ENCODE peak calls at places on chromosomes 12 and 14, in eight cellular contexts. One of them, this sample, is unnamed.

GRCh38 chr12:46266382-46266791 is 2.5 kb downstream of the SLC38A1 start:
- DNase-seq in tibial artery: peak; percentile 31
- DNase-seq in A673: peak; percentile 47
- DNase-seq in brain microvascular endothelial cell: peak; percentile 31
- DNase-seq in lung: no peak
- DNase-seq in HCT116: no peak
- DNase-seq in tibial nerve: no peak
- DNase-seq in neuronal stem cell: no peak
- DNase-seq in this sample: no peak

GRCh38 chr14:99127651-99128167 is 144.3 kb downstream of the BCL11B start:
- DNase-seq in tibial artery: peak; percentile 34
- DNase-seq in A673: no peak
- DNase-seq in brain microvascular endothelial cell: no peak
- DNase-seq in lung: peak; percentile 28
- DNase-seq in HCT116: no peak
- DNase-seq in tibial nerve: no peak
- DNase-seq in neuronal stem cell: no peak
- DNase-seq in this sample: no peak

GRCh38 chr12:68067762-68068376 is 78.6 kb downstream of the IFNG-AS1 start:
- DNase-seq in tibial artery: no peak
- DNase-seq in A673: peak; percentile 15
- DNase-seq in brain microvascular endothelial cell: no peak
- DNase-seq in lung: no peak
- DNase-seq in HCT116: peak; percentile 6
- DNase-seq in tibial nerve: no peak
- DNase-seq in neuronal stem cell: no peak
- DNase-seq in this sample: no peak

GRCh38 chr12:8154526-8154925 is 2.3 kb upstream of the ZNF705A start:
- DNase-seq in tibial artery: no peak
- DNase-seq in A673: no peak
- DNase-seq in brain microvascular endothelial cell: no peak
- DNase-seq in lung: no peak
- DNase-seq in HCT116: no peak
- DNase-seq in tibial nerve: no peak
- DNase-seq in neuronal stem cell: no peak
- DNase-seq in this sample: no peak

GRCh38 chr12:106254724-106255123 is 6.9 kb upstream of the CKAP4 start:
- DNase-seq in tibial artery: no peak
- DNase-seq in A673: no peak
- DNase-seq in brain microvascular endothelial cell: no peak
- DNase-seq in lung: no peak
- DNase-seq in HCT116: no peak
- DNase-seq in tibial nerve: no peak
- DNase-seq in neuronal stem cell: peak; percentile 23
- DNase-seq in this sample: no peak

GRCh38 chr14:104355101-104355691 is 216.8 kb downstream of the KIF26A start:
- DNase-seq in tibial artery: peak; percentile 20
- DNase-seq in A673: no peak
- DNase-seq in brain microvascular endothelial cell: no peak
- DNase-seq in lung: no peak
- DNase-seq in HCT116: no peak
- DNase-seq in tibial nerve: no peak
- DNase-seq in neuronal stem cell: no peak
- DNase-seq in this sample: no peak

GRCh38 chr12:2053675-2054070 is 886 bp downstream of the CACNA1C start:
- DNase-seq in tibial artery: no peak
- DNase-seq in A673: no peak
- DNase-seq in brain microvascular endothelial cell: no peak
- DNase-seq in lung: no peak
- DNase-seq in HCT116: no peak
- DNase-seq in tibial nerve: no peak
- DNase-seq in neuronal stem cell: no peak
- DNase-seq in this sample: no peak

GRCh38 chr12:115934046-115934445 is 343.4 kb downstream of the MED13L start:
- DNase-seq in tibial artery: peak; percentile 58
- DNase-seq in A673: no peak
- DNase-seq in brain microvascular endothelial cell: no peak
- DNase-seq in lung: no peak
- DNase-seq in HCT116: no peak
- DNase-seq in tibial nerve: peak; percentile 26
- DNase-seq in neuronal stem cell: no peak
- DNase-seq in this sample: peak; percentile 32

GRCh38 chr12:2268478-2269286 is 215.9 kb downstream of the CACNA1C start:
- DNase-seq in tibial artery: peak; percentile 42
- DNase-seq in A673: no peak
- DNase-seq in brain microvascular endothelial cell: peak; percentile 79
- DNase-seq in lung: no peak
- DNase-seq in HCT116: no peak
- DNase-seq in tibial nerve: no peak
- DNase-seq in neuronal stem cell: no peak
- DNase-seq in this sample: no peak

GRCh38 chr14:102733326-102733725 is 43.9 kb upstream of the TRAF3 start:
- DNase-seq in tibial artery: no peak
- DNase-seq in A673: no peak
- DNase-seq in brain microvascular endothelial cell: no peak
- DNase-seq in lung: no peak
- DNase-seq in HCT116: no peak
- DNase-seq in tibial nerve: no peak
- DNase-seq in neuronal stem cell: no peak
- DNase-seq in this sample: no peak

GRCh38 chr12:104358353-104359003 is 54.9 kb downstream of the EID3 start:
- DNase-seq in tibial artery: peak; percentile 68
- DNase-seq in A673: peak; percentile 69
- DNase-seq in brain microvascular endothelial cell: peak; percentile 56
- DNase-seq in lung: peak; percentile 63
- DNase-seq in HCT116: peak; percentile 35
- DNase-seq in tibial nerve: peak; percentile 36
- DNase-seq in neuronal stem cell: no peak
- DNase-seq in this sample: peak; percentile 74

GRCh38 chr12:41277019-41277770 is 89.1 kb downstream of the PDZRN4 start:
- DNase-seq in tibial artery: no peak
- DNase-seq in A673: peak; percentile 71
- DNase-seq in brain microvascular endothelial cell: peak; percentile 11
- DNase-seq in lung: no peak
- DNase-seq in HCT116: peak; percentile 19
- DNase-seq in tibial nerve: no peak
- DNase-seq in neuronal stem cell: peak; percentile 30
- DNase-seq in this sample: peak; percentile 30

GRCh38 chr12:16610006-16610520 is 4.1 kb upstream of the LMO3 start:
- DNase-seq in tibial artery: no peak
- DNase-seq in A673: no peak
- DNase-seq in brain microvascular endothelial cell: no peak
- DNase-seq in lung: no peak
- DNase-seq in HCT116: no peak
- DNase-seq in tibial nerve: no peak
- DNase-seq in neuronal stem cell: no peak
- DNase-seq in this sample: no peak

GRCh38 chr14:50599700-50600444 is 39.9 kb downstream of the ATL1 start:
- DNase-seq in tibial artery: no peak
- DNase-seq in A673: peak; percentile 68
- DNase-seq in brain microvascular endothelial cell: peak; percentile 31
- DNase-seq in lung: no peak
- DNase-seq in HCT116: peak; percentile 38
- DNase-seq in tibial nerve: no peak
- DNase-seq in neuronal stem cell: peak; percentile 20
- DNase-seq in this sample: no peak

GRCh38 chr12:47190905-47191304 is 111.1 kb upstream of the AMIGO2 start:
- DNase-seq in tibial artery: no peak
- DNase-seq in A673: no peak
- DNase-seq in brain microvascular endothelial cell: no peak
- DNase-seq in lung: no peak
- DNase-seq in HCT116: no peak
- DNase-seq in tibial nerve: no peak
- DNase-seq in neuronal stem cell: no peak
- DNase-seq in this sample: no peak

GRCh38 chr12:62647586-62647985 is 181.0 kb downstream of the MON2 start:
- DNase-seq in tibial artery: peak; percentile 42
- DNase-seq in A673: no peak
- DNase-seq in brain microvascular endothelial cell: no peak
- DNase-seq in lung: no peak
- DNase-seq in HCT116: no peak
- DNase-seq in tibial nerve: peak; percentile 47
- DNase-seq in neuronal stem cell: no peak
- DNase-seq in this sample: no peak

GRCh38 chr12:49104822-49105221 is 5.8 kb downstream of the LMBR1L start:
- DNase-seq in tibial artery: no peak
- DNase-seq in A673: no peak
- DNase-seq in brain microvascular endothelial cell: no peak
- DNase-seq in lung: no peak
- DNase-seq in HCT116: no peak
- DNase-seq in tibial nerve: no peak
- DNase-seq in neuronal stem cell: no peak
- DNase-seq in this sample: no peak
- H3K36me3 ChIP-seq in tibial artery: peaks cover 66% of the 10 kb centered on the region
- H3K36me3 ChIP-seq in A673: peaks cover 37% of the 10 kb centered on the region
- H3K36me3 ChIP-seq in brain microvascular endothelial cell: peaks cover 48% of the 10 kb centered on the region
- H3K36me3 ChIP-seq in lung: peaks cover 40% of the 10 kb centered on the region
- H3K36me3 ChIP-seq in HCT116: peaks cover 8% of the 10 kb centered on the region
- H3K36me3 ChIP-seq in tibial nerve: peaks cover 8% of the 10 kb centered on the region
- H3K36me3 ChIP-seq in neuronal stem cell: peaks cover 83% of the 10 kb centered on the region
- H3K36me3 ChIP-seq in this sample: no peaks in the 10 kb centered on the region

GRCh38 chr12:124348659-124349380 is 53.9 kb downstream of the RFLNA start:
- DNase-seq in tibial artery: no peak
- DNase-seq in A673: no peak
- DNase-seq in brain microvascular endothelial cell: no peak
- DNase-seq in lung: no peak
- DNase-seq in HCT116: no peak
- DNase-seq in tibial nerve: no peak
- DNase-seq in neuronal stem cell: no peak
- DNase-seq in this sample: no peak
- H3K36me3 ChIP-seq in tibial artery: peaks cover 100% of the 10 kb centered on the region
- H3K36me3 ChIP-seq in A673: peaks cover 82% of the 10 kb centered on the region
- H3K36me3 ChIP-seq in brain microvascular endothelial cell: peaks cover 99% of the 10 kb centered on the region
- H3K36me3 ChIP-seq in lung: peaks cover 92% of the 10 kb centered on the region
- H3K36me3 ChIP-seq in HCT116: peaks cover 3% of the 10 kb centered on the region
- H3K36me3 ChIP-seq in tibial nerve: peaks cover 60% of the 10 kb centered on the region
- H3K36me3 ChIP-seq in neuronal stem cell: peaks cover 80% of the 10 kb centered on the region
- H3K36me3 ChIP-seq in this sample: no peaks in the 10 kb centered on the region

GRCh38 chr12:121812921-121813896 is 9.4 kb downstream of the SETD1B start:
- DNase-seq in tibial artery: no peak
- DNase-seq in A673: no peak
- DNase-seq in brain microvascular endothelial cell: no peak
- DNase-seq in lung: no peak
- DNase-seq in HCT116: no peak
- DNase-seq in tibial nerve: no peak
- DNase-seq in neuronal stem cell: no peak
- DNase-seq in this sample: peak; percentile 65
- H3K36me3 ChIP-seq in tibial artery: peaks cover 70% of the 10 kb centered on the region
- H3K36me3 ChIP-seq in A673: peaks cover 69% of the 10 kb centered on the region
- H3K36me3 ChIP-seq in brain microvascular endothelial cell: peaks cover 78% of the 10 kb centered on the region
- H3K36me3 ChIP-seq in lung: peaks cover 59% of the 10 kb centered on the region
- H3K36me3 ChIP-seq in HCT116: peaks cover 29% of the 10 kb centered on the region
- H3K36me3 ChIP-seq in tibial nerve: peaks cover 50% of the 10 kb centered on the region
- H3K36me3 ChIP-seq in neuronal stem cell: peaks cover 89% of the 10 kb centered on the region
- H3K36me3 ChIP-seq in this sample: no peaks in the 10 kb centered on the region

DNA sequence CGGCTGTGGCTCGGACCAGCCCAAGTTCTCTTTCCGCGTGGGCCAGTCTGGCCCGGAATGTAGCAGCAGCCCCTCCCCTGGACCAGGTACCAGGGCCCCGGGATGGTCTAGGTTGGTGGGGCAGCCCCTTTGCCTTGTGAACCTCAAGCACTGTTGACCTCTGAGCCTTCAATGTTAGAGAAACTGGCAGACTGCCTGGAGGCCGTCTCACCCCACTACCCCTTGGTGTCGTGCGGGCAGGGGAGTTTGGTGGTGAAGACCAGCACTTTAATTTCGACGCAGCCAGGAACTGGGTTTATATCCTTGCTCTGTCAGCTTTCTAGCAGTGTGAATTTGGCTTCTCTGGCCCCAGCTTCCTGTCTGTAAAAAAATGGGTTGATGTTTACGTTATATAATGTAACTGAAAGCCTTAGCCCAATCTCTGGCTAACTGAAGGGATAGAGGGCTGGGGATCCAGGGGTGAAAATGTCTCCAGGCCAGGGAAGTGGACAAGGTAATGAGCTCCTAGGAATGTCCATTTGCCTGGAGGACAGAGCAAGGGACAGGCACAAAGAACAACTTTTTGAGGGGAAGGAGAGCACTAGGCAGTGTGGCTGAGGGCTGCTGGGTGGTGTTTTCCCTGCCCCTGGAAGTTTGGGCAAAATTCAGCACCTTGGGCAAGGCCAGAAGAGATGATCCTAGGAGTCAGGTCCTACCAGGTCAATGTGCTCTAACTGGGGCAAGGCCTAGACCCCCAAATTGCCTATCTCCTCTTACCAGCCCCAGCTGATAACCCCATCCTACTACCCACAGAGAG is 11.4 kb downstream of the MCRS1 start:
- DNase-seq in tibial artery: no peak
- DNase-seq in A673: no peak
- DNase-seq in brain microvascular endothelial cell: no peak
- DNase-seq in lung: no peak
- DNase-seq in HCT116: no peak
- DNase-seq in tibial nerve: no peak
- DNase-seq in neuronal stem cell: no peak
- DNase-seq in this sample: no peak
- H3K36me3 ChIP-seq in tibial artery: peaks cover 51% of the 10 kb centered on the region
- H3K36me3 ChIP-seq in A673: peaks cover 37% of the 10 kb centered on the region
- H3K36me3 ChIP-seq in brain microvascular endothelial cell: peaks cover 41% of the 10 kb centered on the region
- H3K36me3 ChIP-seq in lung: peaks cover 48% of the 10 kb centered on the region
- H3K36me3 ChIP-seq in HCT116: peaks cover 4% of the 10 kb centered on the region
- H3K36me3 ChIP-seq in tibial nerve: peaks cover 15% of the 10 kb centered on the region
- H3K36me3 ChIP-seq in neuronal stem cell: peaks cover 55% of the 10 kb centered on the region
- H3K36me3 ChIP-seq in this sample: no peaks in the 10 kb centered on the region

DNA sequence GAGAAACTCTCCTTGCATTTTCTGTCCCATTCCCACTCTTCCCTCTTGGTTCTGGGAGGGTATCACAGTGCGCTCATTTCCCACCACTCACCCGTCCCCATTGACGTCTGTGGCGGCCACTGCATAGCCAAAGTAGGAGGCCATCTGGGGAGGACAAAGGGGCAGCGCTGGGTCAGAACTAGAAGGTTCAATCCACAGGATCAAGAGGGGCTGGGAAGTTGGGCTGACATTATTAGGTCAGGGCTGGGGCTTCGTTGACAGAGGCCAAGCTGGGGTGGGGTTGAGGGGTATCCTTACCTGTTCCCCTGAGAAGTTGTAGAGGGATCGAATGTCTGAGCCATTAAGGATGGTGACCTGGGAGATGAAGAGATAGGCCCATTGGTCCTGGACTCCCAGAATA is 13.5 kb downstream of the ITGA5 start:
- DNase-seq in tibial artery: no peak
- DNase-seq in A673: no peak
- DNase-seq in brain microvascular endothelial cell: no peak
- DNase-seq in lung: no peak
- DNase-seq in HCT116: no peak
- DNase-seq in tibial nerve: no peak
- DNase-seq in neuronal stem cell: no peak
- DNase-seq in this sample: no peak
- H3K36me3 ChIP-seq in tibial artery: peaks cover 100% of the 10 kb centered on the region
- H3K36me3 ChIP-seq in A673: peaks cover 84% of the 10 kb centered on the region
- H3K36me3 ChIP-seq in brain microvascular endothelial cell: peaks cover 89% of the 10 kb centered on the region
- H3K36me3 ChIP-seq in lung: peaks cover 66% of the 10 kb centered on the region
- H3K36me3 ChIP-seq in HCT116: peaks cover 43% of the 10 kb centered on the region
- H3K36me3 ChIP-seq in tibial nerve: no peaks in the 10 kb centered on the region
- H3K36me3 ChIP-seq in neuronal stem cell: peaks cover 67% of the 10 kb centered on the region
- H3K36me3 ChIP-seq in this sample: no peaks in the 10 kb centered on the region

This sample was measured in testis.